ENCODE peak calls at places on chromosomes 11 and 22, in five cellular contexts. C is cardiac muscle cell; H is neural progenitor cell; D is lower lobe of right lung; Q is CD8-positive, alpha-beta T cell. G is an unnamed sample. For H3K4me1, the result is how much of the 10 kb centered on the place peaks cover.

GRCh38 chr11:104573431-104573830 is 324.8 kb downstream of the CASP12 start:
- DNase-seq in C (no peak), H (no peak), D (no peak), Q (no peak), G (no peak)

GRCh38 chr22:49418341-49418894 is 409.3 kb downstream of the BRD1 start:
- DNase-seq in C (no peak), H (no peak), D (no peak), Q (no peak), G (no peak)

GRCh38 chr11:93939084-93939780 is 81.9 kb upstream of the HEPHL1 start:
- DNase-seq in C (no peak), H (no peak), D (no peak), Q (no peak), G (no peak)

GRCh38 chr11:132463941-132464340 is 1068.4 kb downstream of the OPCML start:
- DNase-seq in C (no peak), H (no peak), D (no peak), Q (no peak), G (no peak)

GRCh38 chr22:21677606-21678443 is 12.0 kb downstream of the PPIL2 start:
- DNase-seq in C (no peak), H (no peak), D (no peak), Q (no peak), G (no peak)

GRCh38 chr11:45872513-45873356 is 12.7 kb upstream of the MAPK8IP1 start:
- DNase-seq in C (peak), H (peak), D (no peak), Q (peak), G (no peak)

GRCh38 chr11:130452941-130453340 is 4.5 kb downstream of the ADAMTS15 start:
- DNase-seq in C (peak), H (no peak), D (no peak), Q (no peak), G (peak)

GRCh38 chr11:122440783-122441701 is 214.5 kb upstream of the UBASH3B start:
- DNase-seq in C (peak), H (peak), D (no peak), Q (no peak), G (peak)

GRCh38 chr11:70580036-70580805 is 181.9 kb downstream of the CTTN start:
- DNase-seq in C (peak), H (peak), D (peak), Q (no peak), G (no peak)

GRCh38 chr22:49348631-49349030 is 479.0 kb downstream of the BRD1 start:
- DNase-seq in C (no peak), H (no peak), D (peak), Q (no peak), G (no peak)

GRCh38 chr11:73976451-73977151 is 6.0 kb downstream of the UCP2 start:
- DNase-seq in C (no peak), H (no peak), D (no peak), Q (no peak), G (no peak)

GRCh38 chr11:107928767-107929507 is 689 bp downstream of the RAB39A start:
- DNase-seq in C (peak), H (peak), D (no peak), Q (no peak), G (peak)

GRCh38 chr11:123822022-123822421 is 15.9 kb upstream of the OR6M1 start:
- DNase-seq in C (no peak), H (no peak), D (no peak), Q (no peak), G (no peak)

GRCh38 chr22:38012604-38013072 is 28.3 kb upstream of the SOX10 start:
- DNase-seq in C (no peak), H (no peak), D (no peak), Q (no peak), G (no peak)

GRCh38 chr11:134911514-134912180 is 499.6 kb upstream of the B3GAT1 start:
- DNase-seq in C (no peak), H (no peak), D (no peak), Q (no peak), G (no peak)

GRCh38 chr11:2690261-2690575 is 9.6 kb downstream of the KCNQ1OT1 start:
- DNase-seq in C (no peak), H (no peak), D (no peak), Q (no peak), G (no peak)

GRCh38 chr11:86230196-86230813 is 14.2 kb upstream of the EED start:
- DNase-seq in C (no peak), H (no peak), D (no peak), Q (no peak), G (no peak)

GRCh38 chr11:86228967-86229330 is 15.6 kb upstream of the EED start:
- DNase-seq in C (no peak), H (no peak), D (no peak), Q (no peak), G (no peak)

GRCh38 chr11:86230921-86231320 is 13.6 kb upstream of the EED start:
- DNase-seq in C (no peak), H (no peak), D (no peak), Q (no peak), G (no peak)

GRCh38 chr11:86234831-86235461 is 9.6 kb upstream of the EED start:
- DNase-seq in C (no peak), H (no peak), D (no peak), Q (no peak), G (no peak)

DNA sequence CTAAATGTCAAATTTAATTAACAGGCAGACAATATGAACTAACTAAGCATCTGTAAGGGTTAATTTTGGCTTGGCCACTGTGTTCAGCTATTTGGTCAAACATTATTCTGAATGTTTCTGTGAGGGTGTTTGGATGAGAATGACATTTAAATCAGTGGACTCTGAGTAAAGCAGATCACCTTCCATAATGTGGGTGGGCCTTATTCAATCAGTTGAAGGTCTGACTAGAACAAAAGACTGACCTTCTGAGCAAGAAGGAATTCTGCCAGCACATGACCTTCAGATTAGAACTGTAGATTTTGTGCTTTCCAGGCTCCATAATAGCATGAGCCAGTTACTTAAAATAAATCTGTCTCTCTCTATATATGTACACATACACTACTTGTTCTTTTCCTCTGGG is 12.0 kb upstream of the EED start:
- DNase-seq in C (no peak), H (no peak), D (no peak), Q (no peak), G (no peak)
- H3K4me1 ChIP-seq in C (under half), H (under half), D (under half), Q (under half), G (under half)

GRCh38 chr11:47161134-47161854 is 15.4 kb downstream of the ARFGAP2 start:
- DNase-seq in C (peak), H (peak), D (peak), Q (peak), G (no peak)

GRCh38 chr11:47162426-47162825 is 14.3 kb downstream of the ARFGAP2 start:
- DNase-seq in C (no peak), H (no peak), D (no peak), Q (no peak), G (no peak)

GRCh38 chr11:47163198-47163597 is 13.5 kb downstream of the ARFGAP2 start:
- DNase-seq in C (no peak), H (no peak), D (no peak), Q (no peak), G (no peak)

GRCh38 chr11:47160753-47161133 is 15.9 kb downstream of the ARFGAP2 start:
- DNase-seq in C (no peak), H (no peak), D (no peak), Q (no peak), G (no peak)

GRCh38 chr11:47161890-47162289 is 14.8 kb downstream of the ARFGAP2 start:
- DNase-seq in C (no peak), H (no peak), D (no peak), Q (no peak), G (no peak)
- TF ChIP-seq CTCF in C (no peak), H (no peak), D (no peak), Q (no peak), G (no peak)

GRCh38 chr22:19148417-19149046 is 1.6 kb downstream of the GSC2 start:
- DNase-seq in C (no peak), H (no peak), D (no peak), Q (no peak), G (no peak)
- H3K4me3 ChIP-seq in C (no peak), H (no peak), D (no peak), Q (no peak), G (no peak)

GRCh38 chr11:83021780-83022125 is 49.9 kb downstream of the RAB30 start:
- DNase-seq in C (no peak), H (no peak), D (no peak), Q (no peak), G (no peak)
- H3K4me1 ChIP-seq in C (under half), H (under half), D (under half), Q (under half), G (half or more)

GRCh38 chr11:14518820-14519219 is 1.4 kb downstream of the PSMA1 start:
- DNase-seq in C (no peak), H (no peak), D (no peak), Q (no peak), G (no peak)

GRCh38 chr11:14522245-14522644 is 2.1 kb upstream of the PSMA1 start:
- DNase-seq in C (no peak), H (no peak), D (no peak), Q (no peak), G (no peak)

GRCh38 chr11:14520902-14521151 is 641 bp upstream of the PSMA1 start:
- DNase-seq in C (no peak), H (no peak), D (no peak), Q (no peak), G (no peak)

GRCh38 chr11:14519692-14520085 is 497 bp downstream of the PSMA1 start:
- DNase-seq in C (no peak), H (no peak), D (no peak), Q (no peak), G (no peak)

GRCh38 chr11:14520086-14520901 is at the start of gene PSMA1:
- DNase-seq in C (peak), H (peak), D (peak), Q (peak), G (peak)
- TF ChIP-seq CTCF in C (peak), H (no peak), D (peak), Q (no peak), G (peak)

GRCh38 chr11:72702842-72703241 is 28.6 kb upstream of the PDE2A start:
- DNase-seq in C (no peak), H (no peak), D (no peak), Q (no peak), G (no peak)
- H3K4me3 ChIP-seq in C (no peak), H (no peak), D (peak), Q (no peak), G (peak)

GRCh38 chr11:33692013-33692504 is 8.6 kb downstream of the C11orf91 start:
- DNase-seq in C (no peak), H (peak), D (no peak), Q (no peak), G (peak)
- H3K4me1 ChIP-seq in C (under half), H (under half), D (half or more), Q (under half), G (half or more)